ENCODE peak calls at places on chromosomes 16 and 17, in six cellular contexts. N is H1, V is IMR-90, D is trophoblast cell, O is neuronal stem cell, H is mesenchymal stem cell. L is an unnamed sample.

GRCh38 chr17:13024526-13025263 is 6.9 kb upstream of the ELAC2 start:
- DNase-seq in O (peak; percentile 74), H (peak; percentile 65), D (peak; percentile 83), N (peak; percentile 92), V (peak; percentile 52), L (peak; percentile 85)

GRCh38 chr17:55664287-55664686 is 58.4 kb downstream of the TMEM100 start:
- DNase-seq in D (no peak), H (no peak), O (no peak), V (no peak), N (no peak), L (no peak)

GRCh38 chr16:79970551-79971236 is 370.2 kb upstream of the MAF start:
- DNase-seq in N (no peak), V (no peak), H (peak; percentile 8), O (no peak), D (no peak), L (peak; percentile 77)

GRCh38 chr16:87499189-87499486 is 6.3 kb upstream of the ZCCHC14 start:
- DNase-seq in D (no peak), N (no peak), V (peak; percentile 82), H (peak; percentile 59), O (no peak), L (no peak)

GRCh38 chr17:27384261-27384701 is 72.0 kb upstream of the KSR1 start:
- DNase-seq in H (peak; percentile 60), O (no peak), V (peak; percentile 96), D (peak; percentile 38), N (no peak), L (peak; percentile 18)

GRCh38 chr16:16139061-16139460 is 84.2 kb downstream of the ABCC6 start:
- DNase-seq in N (no peak), H (no peak), D (no peak), V (no peak), O (no peak), L (no peak)

GRCh38 chr17:67602974-67603373 is 114.8 kb upstream of the NOL11 start:
- DNase-seq in O (peak; percentile 27), D (peak; percentile 68), H (peak; percentile 59), V (peak; percentile 49), N (peak; percentile 57), L (peak; percentile 88)

GRCh38 chr16:85583491-85584181 is 29.5 kb upstream of the GSE1 start:
- DNase-seq in O (peak; percentile 65), N (no peak), D (no peak), H (peak; percentile 97), V (peak; percentile 95), L (no peak)

GRCh38 chr16:86461037-86461436 is 49.3 kb upstream of the FOXF1 start:
- DNase-seq in V (no peak), O (no peak), D (no peak), H (no peak), N (no peak), L (no peak)

GRCh38 chr17:65463242-65463641 is 98.2 kb downstream of the AXIN2 start:
- DNase-seq in N (no peak), D (peak; percentile 98), O (no peak), H (no peak), V (peak; percentile 7), L (no peak)

GRCh38 chr17:1829189-1829578 is 518 bp downstream of the SMYD4 start:
- DNase-seq in D (peak; percentile 47), H (no peak), O (peak; percentile 5), N (no peak), V (no peak), L (no peak)

GRCh38 chr17:33520404-33521032 is 227.4 kb upstream of the ASIC2 start:
- DNase-seq in V (peak; percentile 1), D (peak; percentile 93), H (peak; percentile 54), O (peak; percentile 71), N (peak; percentile 95), L (peak; percentile 67)

GRCh38 chr16:87507351-87508069 is 14.7 kb upstream of the ZCCHC14 start:
- DNase-seq in D (no peak), O (no peak), N (no peak), H (no peak), V (no peak), L (no peak)

GRCh38 chr17:6541886-6542285 is 14.5 kb downstream of the PITPNM3 start:
- DNase-seq in O (no peak), V (no peak), D (no peak), N (no peak), H (no peak), L (no peak)
- H2AK5ac ChIP-seq in O (no peak overlapping the region), V (no peak overlapping the region), D (no peak overlapping the region), N (no peak overlapping the region), H (no peak overlapping the region), L (no peak overlapping the region)

GRCh38 chr16:2206780-2207433 is 1.7 kb downstream of the MLST8 start:
- DNase-seq in V (no peak), H (no peak), D (no peak), N (no peak), O (no peak), L (peak; percentile 39)
- H3K4me3 ChIP-seq in V (no peak overlapping the region), H (no peak overlapping the region), D (no peak overlapping the region), N (no peak overlapping the region), O (peak overlapping the region; percentile 51), L (no peak overlapping the region)

GRCh38 chr16:12141556-12141955 is 165.0 kb downstream of the SNX29 start:
- DNase-seq in H (no peak), O (no peak), V (peak; percentile 24), N (no peak), D (no peak), L (peak; percentile 26)

GRCh38 chr16:12144355-12144754 is 167.8 kb downstream of the SNX29 start:
- DNase-seq in N (no peak), H (no peak), D (no peak), V (no peak), O (no peak), L (peak; percentile 39)

GRCh38 chr16:12143776-12144175 is 167.2 kb downstream of the SNX29 start:
- DNase-seq in O (no peak), D (no peak), H (no peak), V (no peak), N (no peak), L (no peak)

GRCh38 chr16:12141073-12141472 is 164.5 kb downstream of the SNX29 start:
- DNase-seq in N (no peak), D (no peak), O (no peak), H (no peak), V (peak; percentile 54), L (no peak)

GRCh38 chr16:12142157-12142556 is 165.6 kb downstream of the SNX29 start:
- DNase-seq in O (no peak), N (no peak), H (no peak), V (no peak), D (no peak), L (no peak)
- H2BK5ac ChIP-seq in O (no peak overlapping the region), N (no peak overlapping the region), H (no peak overlapping the region), V (no peak overlapping the region), D (no peak overlapping the region), L (no peak overlapping the region)

GRCh38 chr17:69445132-69445531 is 30.6 kb downstream of the MAP2K6 start:
- DNase-seq in D (no peak), O (no peak), V (no peak), N (no peak), H (no peak), L (no peak)

GRCh38 chr17:69450131-69450530 is 35.6 kb downstream of the MAP2K6 start:
- DNase-seq in H (no peak), V (no peak), N (no peak), D (no peak), O (no peak), L (no peak)

GRCh38 chr17:69450857-69451410 is 36.4 kb downstream of the MAP2K6 start:
- DNase-seq in N (no peak), V (no peak), H (peak; percentile 20), D (no peak), O (no peak), L (no peak)

GRCh38 chr17:69448431-69449102 is 34.1 kb downstream of the MAP2K6 start:
- DNase-seq in V (no peak), D (no peak), H (peak; percentile 16), N (peak; percentile 76), O (peak; percentile 73), L (peak; percentile 98)

DNA sequence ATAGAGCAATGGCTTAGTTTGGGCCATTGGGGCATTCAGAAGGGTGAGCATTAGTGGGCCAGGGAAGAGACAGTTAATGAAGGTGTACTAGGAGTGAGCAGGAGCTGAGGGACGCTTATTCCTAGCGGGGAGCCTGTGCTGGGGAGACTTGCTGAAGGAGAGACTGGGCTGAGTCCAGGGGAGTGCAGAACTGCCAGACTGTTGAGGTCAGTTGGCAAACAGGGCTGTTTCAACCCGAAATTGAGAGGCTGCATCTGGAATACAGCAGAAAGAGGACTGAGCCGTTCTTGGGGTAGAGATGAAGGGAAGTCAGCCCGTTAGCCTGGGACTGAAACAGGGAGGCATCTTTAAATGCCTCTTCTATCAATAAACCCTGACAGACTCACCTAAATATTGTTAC is 33.2 kb downstream of the MAP2K6 start:
- DNase-seq in N (no peak), O (no peak), D (no peak), H (no peak), V (no peak), L (no peak)
- H2AK5ac ChIP-seq in N (peak overlapping the region; percentile 93), O (no peak overlapping the region), D (no peak overlapping the region), H (no peak overlapping the region), V (no peak overlapping the region), L (peak overlapping the region; percentile 59)

DNA sequence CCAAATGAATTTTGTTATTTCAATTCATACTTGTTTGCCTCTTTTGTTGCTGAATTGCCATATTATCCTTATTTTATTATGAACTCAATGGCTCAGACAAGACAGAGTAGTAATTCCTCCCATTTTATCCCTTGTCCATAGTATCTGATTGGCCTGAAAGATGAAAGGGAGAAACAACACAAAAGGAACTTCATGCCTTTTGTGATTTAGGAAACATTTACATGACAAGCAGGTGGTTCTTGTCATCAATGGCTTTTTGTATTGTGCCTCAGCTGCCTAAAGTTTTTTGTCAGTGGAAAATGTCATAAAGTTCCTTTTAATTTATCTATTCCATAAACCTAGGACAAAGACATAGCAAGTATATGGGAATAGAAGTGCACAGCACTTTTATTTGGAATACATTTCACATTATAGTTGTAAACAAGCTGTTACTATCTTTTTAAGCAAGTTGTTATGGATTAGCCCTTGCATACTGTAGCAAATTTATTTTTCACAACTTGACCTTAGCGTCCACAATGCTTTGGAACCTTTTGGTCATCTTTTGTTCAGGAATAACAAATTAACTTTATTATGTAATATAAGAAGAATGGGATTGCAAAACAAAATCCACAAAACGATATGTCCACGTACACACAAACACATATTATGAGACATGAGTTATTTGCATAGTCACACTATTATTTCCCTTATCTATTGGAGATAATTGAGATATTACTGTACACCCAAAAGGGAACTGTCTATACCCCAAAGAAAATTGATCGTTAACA is 12.4 kb upstream of the MPHOSPH6 start:
- DNase-seq in O (no peak), D (no peak), V (no peak), N (no peak), H (no peak), L (no peak)
- H3K4me3 ChIP-seq in O (no peak overlapping the region), D (no peak overlapping the region), V (no peak overlapping the region), N (no peak overlapping the region), H (no peak overlapping the region), L (no peak overlapping the region)

DNA sequence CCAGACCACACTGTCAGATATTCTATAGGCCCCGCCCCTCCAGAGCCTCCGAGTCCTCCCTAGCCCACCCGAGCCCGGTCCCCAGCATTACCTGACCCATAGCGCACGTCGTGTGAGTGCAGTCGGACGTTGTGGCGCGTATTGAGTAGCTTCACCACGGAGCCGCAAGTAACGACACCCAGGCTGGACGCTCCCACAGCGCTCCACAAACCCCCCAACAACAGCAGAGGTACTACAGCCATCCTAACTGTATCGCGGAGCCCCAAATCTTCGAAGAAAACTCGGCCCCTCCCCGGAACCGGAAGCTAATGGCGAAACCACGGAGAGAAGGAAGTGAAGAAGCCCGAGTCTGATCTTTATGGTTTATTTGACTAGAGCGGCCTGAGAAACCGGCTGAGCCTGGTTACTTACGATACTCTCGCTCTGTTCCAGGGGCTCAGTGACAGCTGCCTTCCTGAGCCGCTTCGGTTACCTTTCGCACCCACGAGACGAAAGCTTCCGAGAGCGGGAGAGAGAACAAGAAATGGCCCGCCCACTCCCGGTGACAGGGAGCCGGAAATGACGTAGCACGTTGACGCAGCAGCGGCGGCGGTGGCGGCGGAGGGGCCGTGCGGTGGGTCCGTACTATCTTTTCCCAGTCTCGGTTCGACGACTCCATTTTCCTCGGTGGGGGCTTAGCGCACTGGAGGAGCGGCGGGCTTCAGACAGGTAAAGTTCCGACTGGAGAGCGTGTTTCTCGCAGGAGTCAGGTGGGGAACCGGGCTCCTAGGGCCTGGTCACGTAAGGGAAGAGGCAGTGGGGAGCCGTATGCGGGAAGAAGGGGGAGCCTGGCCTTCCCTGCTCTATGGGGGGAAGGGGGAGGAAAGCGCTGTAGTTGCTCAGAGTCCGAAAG is at the start of the genes SDF2 and SUPT6H:
- DNase-seq in N (peak; percentile 98), V (peak; percentile 81), D (peak; percentile 88), O (peak; percentile 84), H (peak; percentile 94), L (peak; percentile 93)
- H2BK5ac ChIP-seq in N (peak within 1 kb of the TSS; percentile 66), V (peak within 1 kb of the TSS; percentile 97), D (peak within 1 kb of the TSS; percentile 95), O (peak within 1 kb of the TSS; percentile 30), H (peak within 1 kb of the TSS; percentile 85), L (peak within 1 kb of the TSS; percentile 97)

L was measured in mesendoderm.